ENCODE peak calls at places on chromosomes 16 and 17, in seven cellular contexts. W, D, F, I, S, A and E are unnamed samples.

GRCh38 chr17:81884968-81885367 is 6.4 kb downstream of the ALYREF start:
- DNase-seq in W (no peak), D (no peak), F (no peak), I (no peak), S (no peak), A (no peak), E (no peak)

GRCh38 chr17:44774271-44775135 is 15.7 kb downstream of the ADAM11 start:
- DNase-seq in W (peak), D (peak), F (peak), I (peak), S (peak), A (peak), E (peak)

GRCh38 chr16:22633794-22634193 is 123.1 kb downstream of the NPIPB5 start:
- DNase-seq in W (no peak), D (no peak), F (no peak), I (no peak), S (no peak), A (no peak), E (no peak)

GRCh38 chr17:81182596-81182995 is 16.6 kb upstream of the AATK start:
- DNase-seq in W (no peak), D (no peak), F (no peak), I (no peak), S (no peak), A (no peak), E (no peak)

GRCh38 chr17:73757324-73757942 is 113.2 kb upstream of the SDK2 start:
- DNase-seq in W (no peak), D (no peak), F (peak), I (no peak), S (no peak), A (no peak), E (no peak)

GRCh38 chr17:4001048-4001590 is 36.9 kb upstream of the ATP2A3 start:
- DNase-seq in W (no peak), D (no peak), F (no peak), I (no peak), S (no peak), A (no peak), E (no peak)

GRCh38 chr16:67528222-67528869 is at the start of gene RIPOR1:
- DNase-seq in W (no peak), D (no peak), F (peak), I (no peak), S (peak), A (peak), E (peak)

GRCh38 chr17:7894866-7895265 is 6.3 kb downstream of the CHD3 start:
- DNase-seq in W (no peak), D (no peak), F (no peak), I (no peak), S (no peak), A (no peak), E (no peak)

GRCh38 chr17:320139-320538 is 32.5 kb downstream of the RPH3AL start:
- DNase-seq in W (no peak), D (no peak), F (no peak), I (no peak), S (no peak), A (no peak), E (no peak)

GRCh38 chr16:74586948-74587347 is 20.0 kb downstream of the GLG1 start:
- DNase-seq in W (no peak), D (no peak), F (no peak), I (no peak), S (no peak), A (no peak), E (no peak)

GRCh38 chr17:66426397-66427033 is 124.1 kb downstream of the PRKCA start:
- DNase-seq in W (no peak), D (peak), F (peak), I (no peak), S (no peak), A (peak), E (peak)

GRCh38 chr17:68701046-68701445 is 99.9 kb upstream of the FAM20A start:
- DNase-seq in W (no peak), D (no peak), F (no peak), I (no peak), S (no peak), A (no peak), E (no peak)

GRCh38 chr17:6361733-6362132 is 73.2 kb downstream of the AIPL1 start:
- DNase-seq in W (peak), D (no peak), F (no peak), I (no peak), S (no peak), A (peak), E (peak)

GRCh38 chr16:85659805-85660511 is 28.8 kb downstream of the GINS2 start:
- DNase-seq in W (peak), D (peak), F (no peak), I (peak), S (peak), A (peak), E (peak)

GRCh38 chr16:8127096-8127495 is 463.2 kb downstream of the TMEM114 start:
- DNase-seq in W (no peak), D (no peak), F (no peak), I (no peak), S (no peak), A (no peak), E (no peak)

GRCh38 chr16:65919977-65920376 is 446.5 kb upstream of the CDH5 start:
- DNase-seq in W (no peak), D (no peak), F (no peak), I (no peak), S (no peak), A (no peak), E (no peak)

GRCh38 chr16:67535201-67535600 is 6.6 kb downstream of the RIPOR1 start:
- DNase-seq in W (no peak), D (no peak), F (no peak), I (no peak), S (no peak), A (no peak), E (no peak)